ENCODE peak calls at places on chromosomes 4 and X, in eight cellular contexts. Q, Z, O, J, U, I, M and Y are unnamed samples.

GRCh38 chr4:100780126-100780525 is 262.3 kb upstream of the EMCN start:
- DNase-seq in I (no peak), J (no peak), O (no peak), Q (no peak), Z (no peak), M (no peak), U (no peak), Y (no peak)

GRCh38 chr4:138770818-138771217 is 244.8 kb upstream of the NOCT start:
- DNase-seq in U (no peak), I (no peak), M (no peak), O (no peak), Q (no peak), Z (no peak), J (no peak), Y (no peak)

GRCh38 chr4:128107766-128108165 is 46.7 kb downstream of the LARP1B start:
- DNase-seq in M (peak; percentile 34), U (no peak), O (no peak), I (no peak), J (no peak), Z (no peak), Q (peak; percentile 55), Y (no peak)

GRCh38 chr4:15003891-15004700 is 1.8 kb downstream of the CPEB2 start:
- DNase-seq in Q (no peak), I (peak; percentile 32), O (peak; percentile 90), M (no peak), J (peak; percentile 41), Z (no peak), U (peak; percentile 27), Y (no peak)

GRCh38 chr4:142801966-142802365 is 44.1 kb downstream of the INPP4B start:
- DNase-seq in M (no peak), J (no peak), Q (no peak), Z (peak; percentile 55), U (no peak), O (no peak), I (no peak), Y (no peak)

GRCh38 chrX:57044226-57044625 is 48.9 kb upstream of the SPIN3 start:
- DNase-seq in O (no peak), J (no peak), I (no peak), Q (no peak), U (no peak), M (no peak), Z (no peak), Y (no peak)

GRCh38 chr4:159047478-159048165 is 55.3 kb upstream of the RAPGEF2 start:
- DNase-seq in O (no peak), Q (no peak), J (no peak), M (no peak), U (no peak), I (no peak), Z (peak; percentile 47), Y (no peak)

GRCh38 chr4:138175337-138175794 is 66.8 kb downstream of the SLC7A11 start:
- DNase-seq in Z (no peak), M (peak; percentile 49), I (no peak), U (no peak), J (no peak), O (no peak), Q (no peak), Y (no peak)

GRCh38 chr4:97239699-97239997 is 903.6 kb downstream of the STPG2 start:
- DNase-seq in U (no peak), I (no peak), Z (no peak), O (no peak), J (no peak), M (no peak), Q (no peak), Y (no peak)

GRCh38 chrX:18426004-18426320 is 554 bp downstream of the CDKL5 start:
- DNase-seq in Z (no peak), I (no peak), Q (no peak), O (no peak), M (no peak), J (no peak), U (no peak), Y (no peak)

GRCh38 chr4:124276461-124276860 is 436.1 kb downstream of the ANKRD50 start:
- DNase-seq in U (no peak), O (no peak), Z (no peak), M (no peak), J (no peak), Q (no peak), I (no peak), Y (no peak)

GRCh38 chr4:174358823-174359222 is 75.1 kb downstream of the CEP44 start:
- DNase-seq in O (no peak), J (no peak), Q (peak; percentile 29), U (no peak), I (no peak), M (peak; percentile 68), Z (no peak), Y (peak; percentile 58)

GRCh38 chr4:8308856-8309771 is 39.6 kb downstream of the HTRA3 start:
- DNase-seq in M (peak; percentile 18), I (peak; percentile 33), Z (no peak), J (no peak), O (peak; percentile 91), U (no peak), Q (no peak), Y (no peak)

GRCh38 chrX:153901753-153902140 is 2.7 kb upstream of the AVPR2 start:
- DNase-seq in I (no peak), O (no peak), Q (no peak), J (no peak), Z (no peak), U (no peak), M (no peak), Y (no peak)

GRCh38 chrX:153897899-153898298 is 6.6 kb upstream of the AVPR2 start:
- DNase-seq in J (no peak), Z (no peak), I (no peak), O (no peak), Q (no peak), U (no peak), M (no peak), Y (no peak)

GRCh38 chrX:153902388-153902787 is 2.1 kb upstream of the AVPR2 start:
- DNase-seq in Q (no peak), M (no peak), U (no peak), I (no peak), O (no peak), J (no peak), Z (no peak), Y (no peak)

GRCh38 chrX:153903238-153903980 is 1.1 kb upstream of the AVPR2 start:
- DNase-seq in O (no peak), I (no peak), U (no peak), Z (no peak), M (no peak), J (no peak), Q (no peak), Y (no peak)

DNA sequence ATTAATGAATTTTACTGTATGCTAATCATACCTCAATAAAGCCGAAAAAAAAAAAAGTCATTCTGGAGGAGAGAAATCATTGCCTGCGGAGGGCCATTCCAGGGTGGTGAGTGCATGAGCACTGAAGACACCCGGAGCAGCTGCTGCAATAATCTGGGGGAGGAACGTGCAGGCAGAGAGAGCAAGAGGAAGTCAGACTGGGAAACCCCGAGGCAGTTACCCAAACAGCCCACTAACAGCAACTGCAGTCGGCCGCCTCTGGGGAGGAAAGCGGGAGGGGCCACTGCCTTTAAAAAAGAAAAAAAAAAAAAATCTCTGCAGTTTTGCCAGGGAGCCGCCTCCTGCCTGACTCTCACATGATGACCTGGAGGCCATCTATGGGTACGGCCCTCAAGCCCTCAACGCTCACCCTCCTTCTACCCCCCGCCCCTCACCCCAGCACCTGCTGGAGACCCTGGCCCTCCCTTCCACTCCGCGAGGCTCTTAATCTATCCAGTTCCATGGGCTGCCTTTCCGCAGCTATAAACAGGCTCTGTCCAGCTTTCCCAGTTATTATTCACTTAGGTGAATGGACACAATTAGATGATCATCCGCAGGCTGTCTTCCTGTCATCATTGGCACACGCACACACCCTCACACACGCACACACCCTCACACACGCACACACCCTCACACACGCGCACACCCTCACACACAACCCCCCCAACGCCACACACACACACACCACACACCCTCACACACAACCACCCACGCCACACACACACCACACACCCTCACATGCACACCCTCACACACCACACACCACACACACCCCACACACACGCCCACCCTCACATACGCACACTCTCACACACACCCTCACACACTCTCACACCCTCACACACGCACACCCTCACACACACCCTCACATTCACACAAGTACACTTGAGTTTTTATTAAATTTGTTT is 3.4 kb upstream of the AVPR2 start:
- DNase-seq in Z (peak; percentile 79), O (peak; percentile 90), J (peak; percentile 32), U (no peak), Q (peak; percentile 11), I (peak; percentile 54), M (peak; percentile 90), Y (peak; percentile 68)
- H3K4me3 ChIP-seq in Z (no peak overlapping the region), O (no peak overlapping the region), J (no peak overlapping the region), U (no peak overlapping the region), Q (no peak overlapping the region), I (no peak overlapping the region), M (no peak overlapping the region), Y (no peak overlapping the region)

DNA sequence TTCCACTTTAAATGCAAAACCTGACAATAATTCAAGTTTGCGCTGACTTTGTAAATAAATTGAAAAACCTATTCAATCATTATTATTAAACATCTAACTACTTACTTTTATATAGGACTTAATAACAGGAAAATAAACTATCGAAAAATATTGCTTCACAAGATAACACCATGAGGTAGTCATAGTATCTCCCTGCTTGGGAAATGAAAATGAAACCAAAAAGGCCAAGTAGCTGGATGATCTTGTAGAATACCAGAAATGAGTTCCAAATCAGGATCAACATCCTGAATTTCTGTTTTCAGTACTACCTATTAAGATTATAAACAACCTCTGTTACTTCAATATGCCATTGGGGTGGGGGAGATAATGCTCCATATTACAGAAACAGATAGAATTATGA is 58.9 kb downstream of the CHIC2 start:
- DNase-seq in J (no peak), O (no peak), U (no peak), Q (no peak), I (no peak), Z (no peak), M (peak; percentile 64), Y (no peak)
- H3K4me3 ChIP-seq in J (no peak overlapping the region), O (no peak overlapping the region), U (no peak overlapping the region), Q (no peak overlapping the region), I (no peak overlapping the region), Z (no peak overlapping the region), M (no peak overlapping the region), Y (no peak overlapping the region)

GRCh38 chrX:48683411-48683982 is at the start of gene WAS:
- DNase-seq in J (peak; percentile 27), O (no peak), U (no peak), Z (no peak), I (no peak), M (no peak), Q (no peak), Y (no peak)
- H3K4me3 ChIP-seq in J (peak within 1 kb of the TSS; percentile 65), O (no peak within 1 kb of the TSS), U (no peak within 1 kb of the TSS), Z (no peak within 1 kb of the TSS), I (no peak within 1 kb of the TSS), M (no peak within 1 kb of the TSS), Q (no peak within 1 kb of the TSS), Y (no peak within 1 kb of the TSS)

DNA sequence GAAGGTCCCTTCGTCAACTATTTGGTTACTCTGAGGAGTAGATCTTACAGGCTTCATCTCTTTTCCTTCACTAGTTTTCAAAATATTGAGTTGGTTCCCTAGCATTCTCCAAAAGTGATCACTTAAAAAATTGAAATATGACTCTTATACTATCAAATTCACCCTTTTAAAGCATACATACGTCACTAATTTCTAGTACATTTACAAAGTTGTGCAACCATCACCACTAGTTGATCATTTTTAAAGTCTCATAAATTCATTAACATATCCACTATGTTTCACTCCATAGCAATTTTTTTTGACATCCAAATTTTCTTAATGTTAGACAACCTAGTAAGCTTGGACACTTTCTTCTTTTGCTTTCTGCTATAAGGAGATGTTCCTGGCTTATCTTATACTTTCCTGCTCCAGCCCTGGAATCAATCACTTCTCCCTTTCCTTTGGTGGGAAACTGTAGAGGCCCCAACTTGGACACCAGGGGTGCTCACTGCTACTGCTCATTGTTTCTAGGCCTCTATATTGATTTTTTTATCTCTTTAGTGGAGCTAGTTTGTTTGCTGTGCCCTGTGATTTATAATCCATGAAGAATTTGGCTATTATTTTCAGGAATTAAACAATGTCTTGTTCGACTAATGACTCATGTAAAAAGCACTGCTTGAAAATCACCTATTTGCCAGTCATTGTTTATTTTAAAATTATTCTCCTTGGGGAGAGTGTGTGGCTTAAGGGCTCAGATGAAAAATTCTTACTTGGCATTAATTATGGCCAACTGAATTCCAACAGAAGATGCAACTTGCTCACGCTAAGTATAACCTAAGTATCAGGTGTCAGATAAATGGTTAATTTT is 4.0 kb upstream of the ZFX start:
- DNase-seq in U (no peak), Q (peak; percentile 53), O (no peak), J (no peak), I (no peak), Z (peak; percentile 93), M (peak; percentile 69), Y (peak; percentile 17)
- H3K4me3 ChIP-seq in U (no peak overlapping the region), Q (no peak overlapping the region), O (no peak overlapping the region), J (no peak overlapping the region), I (no peak overlapping the region), Z (peak overlapping the region; percentile 48), M (no peak overlapping the region), Y (no peak overlapping the region)